ENCODE peak calls at places on chromosomes 3 and 15, in eight cellular contexts. Z is A673, E is adrenal gland, M is HepG2, Y is cardiac fibroblast, W is endothelial cell of umbilical vein, P is fibroblast of mammary gland, X is foreskin fibroblast. D is an unnamed sample.

GRCh38 chr15:74157868-74158827 is 15.4 kb upstream of the ISLR start:
- DNase-seq in W (no peak), M (no peak), X (no peak), E (no peak), Y (no peak), P (no peak), Z (no peak), D (no peak)

GRCh38 chr15:60119101-60119500 is 115.0 kb downstream of the FOXB1 start:
- DNase-seq in Z (no peak), W (no peak), M (no peak), Y (no peak), X (no peak), E (no peak), P (no peak), D (no peak)

GRCh38 chr3:83065861-83066260 is 1304.4 kb upstream of the GBE1 start:
- DNase-seq in W (no peak), M (no peak), Y (no peak), E (no peak), Z (no peak), X (no peak), P (no peak), D (no peak)

GRCh38 chr3:39917060-39917773 is 107.8 kb downstream of the MYRIP start:
- DNase-seq in Z (no peak), Y (peak), W (peak), X (peak), P (peak), M (no peak), E (no peak), D (peak)

GRCh38 chr15:84736375-84736774 is 12.0 kb upstream of the ZNF592 start:
- DNase-seq in P (no peak), W (no peak), Z (no peak), Y (no peak), X (no peak), E (peak), M (no peak), D (no peak)

GRCh38 chr15:53158995-53159394 is 368.9 kb upstream of the ONECUT1 start:
- DNase-seq in M (no peak), Y (no peak), P (no peak), Z (no peak), E (no peak), X (no peak), W (no peak), D (no peak)

GRCh38 chr3:124774305-124774673 is 44.0 kb downstream of the UMPS start:
- DNase-seq in W (peak), Y (peak), P (peak), X (peak), Z (peak), M (no peak), E (peak), D (peak)

GRCh38 chr3:28903171-28903601 is 377.7 kb upstream of the RBMS3 start:
- DNase-seq in W (no peak), Y (no peak), E (no peak), M (no peak), X (no peak), P (no peak), Z (no peak), D (no peak)

GRCh38 chr3:176872771-176873209 is 324.5 kb downstream of the TBL1XR1 start:
- DNase-seq in P (peak), W (peak), M (peak), E (peak), Y (peak), X (peak), Z (peak), D (peak)

GRCh38 chr3:177459397-177459796 is 262.1 kb upstream of the TBL1XR1 start:
- DNase-seq in M (no peak), Z (no peak), W (no peak), P (peak), Y (peak), X (peak), E (no peak), D (peak)

GRCh38 chr3:161672478-161672877 is 175.9 kb downstream of the OTOL1 start:
- DNase-seq in X (no peak), Y (no peak), W (no peak), Z (no peak), E (no peak), M (no peak), P (peak), D (no peak)

GRCh38 chr15:47301481-47301880 is 415.8 kb upstream of the SEMA6D start:
- DNase-seq in Y (no peak), P (no peak), E (no peak), M (no peak), X (no peak), W (no peak), Z (no peak), D (no peak)

GRCh38 chr3:13013595-13013993 is 59.6 kb downstream of the IQSEC1 start:
- DNase-seq in W (no peak), E (no peak), P (no peak), X (no peak), Z (no peak), Y (no peak), M (no peak), D (no peak)
- H3K4me3 ChIP-seq in W (no peak), E (no peak), P (no peak), X (no peak), Z (no peak), Y (no peak), M (no peak), D (no peak)

GRCh38 chr3:55605837-55606236 is 118.7 kb upstream of the WNT5A start:
- DNase-seq in Z (no peak), Y (peak), M (no peak), X (no peak), W (no peak), P (no peak), E (no peak), D (no peak)

GRCh38 chr3:55607844-55608243 is 120.7 kb upstream of the WNT5A start:
- DNase-seq in Y (peak), W (no peak), M (no peak), X (no peak), E (no peak), Z (no peak), P (no peak), D (no peak)

GRCh38 chr3:55607175-55607574 is 120.1 kb upstream of the WNT5A start:
- DNase-seq in E (no peak), M (no peak), Y (no peak), W (no peak), X (no peak), P (no peak), Z (no peak), D (no peak)

GRCh38 chr3:55608266-55608937 is 121.3 kb upstream of the WNT5A start:
- DNase-seq in Y (no peak), E (no peak), Z (no peak), P (no peak), X (no peak), W (no peak), M (no peak), D (no peak)

GRCh38 chr3:55609230-55610100 is 122.4 kb upstream of the WNT5A start:
- DNase-seq in E (no peak), Z (no peak), X (no peak), W (no peak), M (no peak), P (no peak), Y (no peak), D (no peak)
- TF ChIP-seq CTCF in E (no peak), Z (peak), X (no peak), W (no peak), M (no peak), P (peak), Y (peak), D (no peak)

GRCh38 chr3:195752538-195753331 is 32.0 kb downstream of the MUC20 start:
- DNase-seq in M (no peak), P (no peak), X (no peak), W (no peak), E (peak), Y (no peak), Z (no peak), D (no peak)

GRCh38 chr3:195755391-195755790 is 34.6 kb downstream of the MUC20 start:
- DNase-seq in M (no peak), W (no peak), E (no peak), Z (no peak), X (no peak), P (no peak), Y (no peak), D (no peak)

GRCh38 chr3:195753609-195754008 is 32.8 kb downstream of the MUC20 start:
- DNase-seq in M (no peak), E (no peak), Y (no peak), X (no peak), P (no peak), Z (no peak), W (no peak), D (no peak)

GRCh38 chr3:195754906-195755305 is 34.1 kb downstream of the MUC20 start:
- DNase-seq in M (no peak), E (no peak), Z (no peak), W (no peak), P (no peak), Y (no peak), X (no peak), D (no peak)

DNA sequence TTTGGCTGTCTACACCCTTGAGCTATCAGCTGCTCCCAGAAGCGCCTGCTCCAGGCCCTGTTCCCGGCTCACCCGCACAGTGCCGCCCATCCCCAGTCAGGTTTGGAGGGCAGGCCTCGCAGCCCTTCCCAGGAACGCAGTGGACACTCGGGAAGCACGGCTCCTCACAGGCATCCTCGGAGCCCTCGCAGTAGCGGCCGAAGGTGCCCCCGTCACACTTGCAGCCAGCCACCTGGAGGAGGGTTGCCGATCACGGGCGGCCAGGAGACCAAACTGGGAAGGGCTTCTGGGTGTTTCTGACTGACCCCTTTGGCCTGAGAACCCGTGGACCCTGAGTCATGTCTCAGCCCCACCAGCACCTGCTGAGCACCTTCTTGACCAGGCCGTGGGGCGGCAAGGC is 33.4 kb downstream of the MUC20 start:
- DNase-seq in Y (no peak), W (no peak), X (no peak), Z (no peak), P (no peak), M (no peak), E (no peak), D (no peak)
- H3K4me3 ChIP-seq in Y (no peak), W (no peak), X (no peak), Z (no peak), P (no peak), M (no peak), E (no peak), D (no peak)

GRCh38 chr15:75840659-75841058 is 2.6 kb upstream of the UBE2Q2 start:
- DNase-seq in X (peak), Y (peak), Z (peak), P (peak), W (peak), E (peak), M (no peak), D (peak)

GRCh38 chr15:75843618-75844610 is 667 bp downstream of the UBE2Q2 start:
- DNase-seq in X (peak), Y (peak), E (peak), W (peak), Z (peak), M (peak), P (peak), D (peak)

GRCh38 chr15:75844629-75845390 is 1.6 kb downstream of the UBE2Q2 start:
- DNase-seq in E (no peak), W (no peak), X (no peak), P (no peak), Y (peak), Z (no peak), M (no peak), D (no peak)

DNA sequence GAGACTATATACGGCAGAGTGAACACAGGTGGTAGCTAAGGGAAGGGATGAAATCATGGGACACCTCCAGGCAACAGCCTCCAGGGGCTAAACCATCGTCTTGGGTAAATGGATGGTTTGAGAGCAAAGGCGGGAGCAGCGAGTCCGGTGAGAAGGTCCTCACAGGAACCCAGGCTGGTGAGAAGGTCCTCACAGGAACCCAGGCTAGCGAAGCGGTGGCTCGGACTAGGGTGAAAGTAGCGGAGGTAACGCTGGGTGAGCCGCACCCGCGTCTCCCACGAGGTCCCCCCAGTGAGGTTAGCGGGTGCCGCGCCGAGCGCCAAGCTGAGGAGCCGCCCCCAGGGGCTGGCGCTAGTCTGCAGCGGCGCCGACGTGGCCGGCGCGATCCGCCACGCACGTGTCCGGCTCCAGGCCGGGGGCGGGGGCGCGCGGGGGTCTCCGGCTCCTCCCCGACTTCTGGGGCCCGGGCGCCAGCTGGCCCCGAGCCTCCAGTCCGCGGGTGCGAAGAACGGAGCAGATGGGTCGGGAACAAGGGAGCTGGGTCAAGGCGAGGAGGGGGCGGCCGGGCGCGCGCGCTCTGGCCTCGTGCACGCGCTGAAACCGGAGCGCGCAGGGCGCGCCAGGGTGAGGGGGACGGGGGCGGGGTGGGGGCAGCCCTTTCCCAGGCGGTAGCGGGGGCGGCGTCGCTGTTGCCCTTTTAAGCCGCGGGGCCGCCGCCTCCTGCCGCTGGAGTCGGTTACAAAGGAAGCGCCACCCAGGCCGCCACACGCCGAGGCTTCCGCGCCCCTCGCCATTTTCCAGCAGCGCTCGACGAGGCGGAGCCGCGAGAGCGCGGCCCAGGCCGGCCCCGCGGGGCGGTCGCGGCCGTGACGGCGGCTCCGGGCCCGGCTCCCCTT is at the start of gene UBE2Q2:
- DNase-seq in Y (peak), M (peak), P (peak), Z (peak), X (peak), E (peak), W (peak), D (peak)
- TF ChIP-seq CTCF in Y (no peak), M (no peak), P (no peak), Z (no peak), X (no peak), E (no peak), W (no peak), D (no peak)

DNA sequence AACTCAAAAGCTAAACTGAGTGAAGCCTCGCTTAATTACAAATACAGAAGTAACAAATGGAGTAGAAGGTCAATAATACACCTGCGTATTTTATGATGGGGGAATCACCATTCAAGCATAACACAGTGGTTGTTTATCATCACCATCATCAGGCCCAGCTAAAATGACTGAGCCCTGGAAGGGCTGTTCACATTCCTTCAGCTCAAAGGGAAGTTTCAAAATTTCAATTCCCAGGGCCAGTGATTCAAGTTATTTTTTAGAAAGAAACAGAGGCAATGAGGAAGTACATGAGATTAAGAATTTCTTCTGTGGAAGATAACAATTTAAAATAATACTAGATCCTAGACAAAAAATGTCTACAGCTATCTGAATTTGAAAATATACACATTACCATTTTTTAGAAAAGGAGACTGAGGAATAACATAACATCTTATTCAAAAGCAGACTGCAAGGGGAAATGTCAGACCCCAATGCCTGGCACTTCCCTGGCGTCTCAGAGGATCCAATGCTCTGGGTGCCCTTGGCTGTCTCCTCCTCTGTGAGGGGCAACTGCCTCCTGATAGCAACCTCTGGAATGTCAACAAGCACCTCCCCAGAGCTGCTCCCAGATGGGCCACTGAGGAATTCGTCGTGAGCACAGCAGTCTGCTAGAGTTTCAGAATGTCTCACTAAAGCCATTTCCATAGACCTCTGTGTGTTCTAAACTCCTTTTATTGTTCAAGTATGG is 22.8 kb downstream of the EHD4 start:
- DNase-seq in W (no peak), Y (peak), Z (no peak), E (no peak), P (no peak), X (no peak), M (no peak), D (peak)
- H3K4me3 ChIP-seq in W (no peak), Y (no peak), Z (no peak), E (no peak), P (no peak), X (no peak), M (no peak), D (no peak)

GRCh38 chr3:149180057-149180573 is 41.5 kb downstream of the CP start:
- DNase-seq in Y (peak), P (peak), Z (peak), M (peak), E (peak), X (peak), W (peak), D (peak)
- TF ChIP-seq CTCF in Y (no peak), P (no peak), Z (no peak), M (no peak), E (no peak), X (no peak), W (no peak), D (no peak)

GRCh38 chr15:25777047-25777446 is 86.1 kb downstream of the ATP10A start:
- DNase-seq in M (no peak), Y (no peak), E (peak), Z (no peak), X (no peak), P (no peak), W (no peak), D (no peak)

GRCh38 chr15:25776071-25776740 is 86.9 kb downstream of the ATP10A start:
- DNase-seq in E (peak), W (no peak), M (no peak), Z (no peak), P (no peak), Y (no peak), X (no peak), D (peak)

GRCh38 chr15:25775317-25775912 is 87.7 kb downstream of the ATP10A start:
- DNase-seq in Y (peak), Z (no peak), E (peak), P (peak), X (peak), W (no peak), M (peak), D (peak)

GRCh38 chr15:25773248-25773647 is 89.9 kb downstream of the ATP10A start:
- DNase-seq in E (no peak), W (no peak), P (no peak), Y (no peak), X (no peak), Z (no peak), M (peak), D (no peak)

DNA sequence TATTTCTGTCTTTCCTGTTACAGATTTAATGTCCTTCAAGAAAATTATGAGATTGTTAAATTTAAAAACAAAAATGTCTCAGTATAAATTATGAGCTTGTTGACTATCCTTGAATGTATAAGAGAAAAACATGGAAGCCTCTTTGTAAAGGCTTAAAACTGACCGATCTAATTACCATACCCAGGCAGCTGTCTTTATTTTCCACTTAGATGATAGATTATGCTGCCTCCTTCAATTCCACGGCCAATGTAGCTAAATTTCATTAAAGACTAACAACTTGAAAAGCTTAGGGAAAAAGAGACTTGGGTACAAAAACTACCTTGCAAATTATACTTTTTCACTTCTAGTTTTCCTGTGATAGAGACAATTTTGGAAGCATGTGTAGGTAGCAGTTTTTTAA is 88.3 kb downstream of the ATP10A start:
- DNase-seq in Y (no peak), W (no peak), P (no peak), Z (no peak), E (no peak), X (no peak), M (no peak), D (no peak)
- H3K4me3 ChIP-seq in Y (no peak), W (no peak), P (no peak), Z (no peak), E (no peak), X (no peak), M (no peak), D (no peak)

GRCh38 chr3:128198313-128198712 is 45.0 kb downstream of the EEFSEC start:
- DNase-seq in X (peak), Y (no peak), W (no peak), Z (no peak), E (no peak), P (no peak), M (peak), D (no peak)

GRCh38 chr3:128205616-128206015 is 52.3 kb downstream of the EEFSEC start:
- DNase-seq in P (no peak), Z (no peak), W (no peak), E (no peak), M (no peak), Y (no peak), X (no peak), D (no peak)

GRCh38 chr3:128203171-128203570 is 49.9 kb downstream of the EEFSEC start:
- DNase-seq in E (no peak), X (no peak), Y (no peak), P (no peak), W (no peak), M (no peak), Z (no peak), D (no peak)

GRCh38 chr3:128197855-128198254 is 44.6 kb downstream of the EEFSEC start:
- DNase-seq in M (peak), X (no peak), Z (no peak), E (no peak), W (no peak), P (no peak), Y (no peak), D (no peak)

GRCh38 chr3:128201158-128201755 is 48.0 kb downstream of the EEFSEC start:
- DNase-seq in Y (no peak), P (peak), W (no peak), M (no peak), E (no peak), Z (no peak), X (no peak), D (no peak)
- TF ChIP-seq CTCF in Y (no peak), P (no peak), W (no peak), M (no peak), E (no peak), Z (no peak), X (no peak), D (no peak)

GRCh38 chr15:36080759-36081158 is 498.7 kb upstream of the CDIN1 start:
- DNase-seq in X (no peak), P (no peak), Y (no peak), E (no peak), M (no peak), W (no peak), Z (no peak), D (no peak)
- H3K4me3 ChIP-seq in X (no peak), P (no peak), Y (no peak), E (no peak), M (no peak), W (no peak), Z (no peak), D (no peak)